ENCODE peak calls at places on chromosomes 3 and 15, in ten cellular contexts. X is activated CD4-positive, alpha-beta T cell treated with anti-CD3 and anti-CD28 coated beads, Interleukin-2, amount 50 U/mL, for 4 hours; Z is pancreas; K is T follicular helper cell; J is stimulated activated CD8-positive, alpha-beta memory T cell treated with anti-CD3 and anti-CD28 coated beads, Interleukin-12 subunit alpha, Interleukin-12 subunit beta, amount 100 ng/mL, for 1 hour; M is left colon; C is CD4-positive, alpha-beta T cell; S is GOT3; R is heart left ventricle; E is endothelial cell. D is an unnamed sample.

GRCh38 chr3:75610773-75611172 is 53.4 kb upstream of the FRG2C start:
- DNase-seq in X (no peak), Z (no peak), K (no peak), J (no peak), M (no peak), C (no peak), S (no peak), R (no peak), E (no peak), D (no peak)

GRCh38 chr3:116815831-116816588 is 106.4 kb downstream of the TUSC7 start:
- DNase-seq in X (no peak), Z (no peak), K (no peak), J (no peak), M (peak; percentile 6), C (no peak), S (no peak), R (no peak), E (no peak), D (no peak)

GRCh38 chr3:12613250-12613649 is 50.7 kb downstream of the RAF1 start:
- DNase-seq in X (no peak), Z (no peak), K (no peak), J (no peak), M (no peak), C (no peak), S (no peak), R (no peak), E (no peak), D (no peak)

GRCh38 chr3:179081885-179082284 is 10.3 kb upstream of the ZMAT3 start:
- DNase-seq in X (no peak), Z (no peak), K (no peak), J (no peak), M (no peak), C (no peak), S (no peak), R (no peak), E (no peak), D (no peak)

GRCh38 chr15:27454281-27455060 is 483.5 kb downstream of the GABRG3 start:
- DNase-seq in X (no peak), Z (no peak), K (no peak), J (no peak), M (no peak), C (no peak), S (no peak), R (no peak), E (no peak), D (no peak)

GRCh38 chr3:184015381-184016019 is 2.2 kb downstream of the ABCC5 start:
- DNase-seq in X (no peak), Z (no peak), K (no peak), J (no peak), M (peak; percentile 24), C (no peak), S (no peak), R (peak; percentile 41), E (no peak), D (no peak)

GRCh38 chr15:34122771-34123183 is 20.9 kb downstream of the PGBD4 start:
- DNase-seq in X (no peak), Z (no peak), K (no peak), J (no peak), M (no peak), C (no peak), S (no peak), R (no peak), E (no peak), D (no peak)

GRCh38 chr3:133843634-133844033 is 38.0 kb downstream of the SRPRB start:
- DNase-seq in X (no peak), Z (no peak), K (no peak), J (no peak), M (no peak), C (no peak), S (no peak), R (peak; percentile 49), E (no peak), D (no peak)

GRCh38 chr15:56978898-56979662 is 60.6 kb downstream of the TCF12 start:
- DNase-seq in X (no peak), Z (no peak), K (no peak), J (no peak), M (no peak), C (no peak), S (no peak), R (no peak), E (no peak), D (no peak)

GRCh38 chr3:98962189-98962930 is 60.9 kb upstream of the DCBLD2 start:
- DNase-seq in X (no peak), Z (no peak), K (no peak), J (no peak), M (no peak), C (no peak), S (no peak), R (no peak), E (no peak), D (no peak)

GRCh38 chr3:72567474-72567873 is 280.8 kb downstream of the SHQ1 start:
- DNase-seq in X (no peak), Z (no peak), K (no peak), J (no peak), M (no peak), C (no peak), S (no peak), R (no peak), E (no peak), D (no peak)